ENCODE peak calls at places on chromosomes 7 and 10, in ten cellular contexts. V, P, J, M, C, F, I, U, H and E are unnamed samples.
A peak's percentile ranks its signal among the peaks of the same experiment; 100 is the strongest.

GRCh38 chr10:78626471-78626870 is 442.3 kb upstream of the ZMIZ1 start:
- DNase-seq in V (no peak), P (no peak), J (no peak), M (no peak), C (no peak), F (no peak), I (no peak), U (no peak), H (no peak), E (no peak)

GRCh38 chr7:131226116-131226562 is 101.5 kb upstream of the MKLN1 start:
- DNase-seq in V (no peak), P (no peak), J (no peak), M (no peak), C (no peak), F (no peak), I (peak; percentile 55), U (no peak), H (no peak), E (peak; percentile 34)

GRCh38 chr10:87976101-87976743 is 112.8 kb downstream of the PTEN start:
- DNase-seq in V (no peak), P (no peak), J (no peak), M (no peak), C (no peak), F (peak; percentile 35), I (peak; percentile 42), U (no peak), H (no peak), E (peak; percentile 41)

GRCh38 chr7:19016140-19016539 is 101.3 kb downstream of the TWIST1 start:
- DNase-seq in V (no peak), P (no peak), J (no peak), M (no peak), C (no peak), F (peak; percentile 87), I (peak; percentile 80), U (no peak), H (no peak), E (peak; percentile 42)

GRCh38 chr7:134742688-134743350 is 36.6 kb upstream of the CALD1 start:
- DNase-seq in V (no peak), P (no peak), J (no peak), M (no peak), C (no peak), F (peak; percentile 81), I (peak; percentile 74), U (no peak), H (peak; percentile 82), E (no peak)

GRCh38 chr7:137772221-137772620 is 74.6 kb downstream of the DGKI start:
- DNase-seq in V (no peak), P (no peak), J (no peak), M (no peak), C (no peak), F (peak; percentile 61), I (peak; percentile 33), U (no peak), H (no peak), E (peak; percentile 42)

GRCh38 chr10:10911471-10911921 is 106.2 kb upstream of the CELF2 start:
- DNase-seq in V (no peak), P (peak; percentile 17), J (peak; percentile 60), M (peak; percentile 79), C (peak; percentile 49), F (peak; percentile 97), I (peak; percentile 94), U (peak; percentile 90), H (peak; percentile 70), E (peak; percentile 92)

GRCh38 chr7:6272481-6273323 is at the start of gene CYTH3:
- DNase-seq in V (peak; percentile 89), P (peak; percentile 70), J (peak; percentile 80), M (peak; percentile 93), C (peak; percentile 67), F (peak; percentile 64), I (peak; percentile 71), U (no peak), H (peak; percentile 74), E (peak; percentile 76)

GRCh38 chr7:19242246-19242645 is 97.0 kb upstream of the FERD3L start:
- DNase-seq in V (no peak), P (no peak), J (no peak), M (no peak), C (no peak), F (no peak), I (no peak), U (no peak), H (no peak), E (no peak)

GRCh38 chr10:105358911-105359310 is 717.8 kb downstream of the SORCS3 start:
- DNase-seq in V (no peak), P (no peak), J (no peak), M (no peak), C (no peak), F (peak; percentile 59), I (no peak), U (no peak), H (no peak), E (no peak)

GRCh38 chr10:113937756-113938155 is 83.3 kb downstream of the NHLRC2 start:
- DNase-seq in V (no peak), P (no peak), J (no peak), M (no peak), C (no peak), F (no peak), I (no peak), U (no peak), H (no peak), E (no peak)

DNA sequence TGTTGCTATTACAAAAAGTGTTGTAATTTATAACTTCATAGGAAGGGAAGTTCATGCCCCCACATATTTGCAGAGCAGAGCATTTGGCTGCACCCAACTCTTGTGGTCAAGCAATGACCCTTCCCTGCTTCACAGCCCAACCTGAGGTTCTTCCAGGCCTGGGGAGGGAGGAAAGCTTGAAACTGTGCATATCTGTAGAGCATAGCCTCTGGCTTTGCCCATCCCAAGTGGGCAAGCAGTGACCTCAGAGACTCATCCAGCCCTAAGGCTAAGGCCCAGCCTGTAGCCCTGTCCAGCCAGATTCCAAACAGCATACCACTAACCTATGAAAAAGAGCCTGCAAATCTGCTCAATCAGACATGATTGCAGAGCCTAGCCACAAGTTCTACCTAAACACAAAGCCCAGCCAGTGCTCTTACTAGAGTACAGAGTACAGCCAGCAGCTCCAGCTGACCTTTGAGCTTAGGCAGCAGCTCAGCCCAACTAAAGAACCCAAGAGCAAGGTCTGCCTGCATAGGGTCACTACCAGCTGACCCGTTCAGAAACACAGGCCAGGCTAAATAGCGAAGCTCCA is 14.4 kb upstream of the GSTK1 start:
- DNase-seq in V (no peak), P (no peak), J (no peak), M (no peak), C (no peak), F (peak; percentile 34), I (no peak), U (no peak), H (no peak), E (peak; percentile 87)
- TF ChIP-seq CTCF in V (no peak), P (no peak), J (no peak), M (no peak), C (no peak), F (no peak), I (no peak), U (no peak), H (no peak), E (no peak)

GRCh38 chr10:29804025-29804852 is 169.5 kb upstream of the SVIL start:
- DNase-seq in V (no peak), P (no peak), J (no peak), M (no peak), C (no peak), F (peak; percentile 92), I (peak; percentile 95), U (peak; percentile 75), H (no peak), E (peak; percentile 79)
- H3K4me3 ChIP-seq in V (no peak overlapping the region), P (no peak overlapping the region), J (no peak overlapping the region), M (no peak overlapping the region), C (no peak overlapping the region), F (no peak overlapping the region), I (no peak overlapping the region), U (no peak overlapping the region), H (no peak overlapping the region), E (no peak overlapping the region)

GRCh38 chr10:75294866-75295692 is 59.3 kb upstream of the COMTD1 start:
- DNase-seq in V (no peak), P (peak; percentile 40), J (peak; percentile 78), M (peak; percentile 96), C (peak; percentile 48), F (peak; percentile 95), I (peak; percentile 93), U (peak; percentile 86), H (peak; percentile 86), E (peak; percentile 88)
- TF ChIP-seq CTCF in V (no peak), P (peak; percentile 46), J (peak; percentile 53), M (peak; percentile 2), C (peak; percentile 19), F (no peak), I (peak; percentile 18), U (no peak), H (no peak), E (peak; percentile 27)

GRCh38 chr7:157271991-157272324 is 64.8 kb upstream of the DNAJB6 start:
- DNase-seq in V (no peak), P (no peak), J (peak; percentile 55), M (no peak), C (peak; percentile 70), F (peak; percentile 97), I (peak; percentile 99), U (peak; percentile 98), H (peak; percentile 76), E (peak; percentile 99)
- H3K4me3 ChIP-seq in V (no peak overlapping the region), P (no peak overlapping the region), J (peak overlapping the region; percentile 9), M (no peak overlapping the region), C (no peak overlapping the region), F (no peak overlapping the region), I (no peak overlapping the region), U (no peak overlapping the region), H (no peak overlapping the region), E (no peak overlapping the region)

GRCh38 chr10:60502621-60503020 is 112.9 kb upstream of the ANK3 start:
- DNase-seq in V (no peak), P (no peak), J (no peak), M (no peak), C (no peak), F (no peak), I (no peak), U (no peak), H (no peak), E (no peak)
- TF ChIP-seq CTCF in V (no peak), P (no peak), J (no peak), M (no peak), C (no peak), F (no peak), I (no peak), U (no peak), H (no peak), E (no peak)